ENCODE peak calls at places on chromosomes 16 and 17, in nine cellular contexts. Y, F, A, D, Z, E, K, I and U are unnamed samples. For H3K4me1, the result is how much of the 10 kb centered on the place peaks cover.

GRCh38 chr16:2753523-2754020 is 1.1 kb downstream of the SRRM2 start:
- DNase-seq in D (no peak), K (no peak), E (no peak), Y (no peak), A (peak), F (no peak), Z (no peak), I (peak), U (peak)

GRCh38 chr16:3642397-3643094 is 11.9 kb upstream of the DNASE1 start:
- DNase-seq in Y (no peak), A (no peak), F (peak), K (no peak), D (no peak), Z (peak), E (peak), I (no peak), U (peak)

GRCh38 chr17:61002316-61002736 is 324.7 kb downstream of the BCAS3 start:
- DNase-seq in F (no peak), A (no peak), E (no peak), K (no peak), I (peak), Y (no peak), D (no peak), Z (no peak), U (no peak)

GRCh38 chr17:57324646-57325045 is 68.3 kb downstream of the MSI2 start:
- DNase-seq in F (no peak), K (no peak), D (no peak), A (no peak), Y (no peak), Z (no peak), E (no peak), I (no peak), U (no peak)

GRCh38 chr17:48618366-48618896 is 3.3 kb upstream of the HOXB8 start:
- DNase-seq in E (peak), F (peak), Y (peak), A (peak), K (peak), I (peak), D (peak), Z (peak), U (peak)

GRCh38 chr17:35953720-35954119 is 10.2 kb upstream of the LYZL6 start:
- DNase-seq in E (no peak), I (no peak), F (no peak), A (no peak), Y (no peak), Z (no peak), K (no peak), D (no peak), U (no peak)

GRCh38 chr17:16877102-16877501 is 94.8 kb downstream of the TNFRSF13B start:
- DNase-seq in Y (no peak), A (no peak), I (no peak), K (no peak), D (no peak), E (no peak), Z (no peak), F (peak), U (peak)

GRCh38 chr17:21176996-21177395 is 37.0 kb downstream of the TMEM11 start:
- DNase-seq in K (no peak), A (no peak), F (peak), Y (no peak), Z (no peak), E (no peak), I (no peak), D (no peak), U (no peak)

GRCh38 chr17:6648181-6648580 is 3.2 kb downstream of the MED31 start:
- DNase-seq in K (no peak), E (no peak), D (no peak), I (peak), A (no peak), F (no peak), Z (no peak), Y (no peak), U (no peak)

GRCh38 chr17:29291163-29291752 is 2.7 kb downstream of the NUFIP2 start:
- DNase-seq in Y (no peak), I (peak), A (no peak), Z (peak), F (no peak), K (no peak), E (peak), D (no peak), U (no peak)

GRCh38 chr17:58331815-58332719 is 3.5 kb upstream of the TSPOAP1 start:
- DNase-seq in I (peak), E (peak), D (peak), Y (peak), F (peak), A (peak), K (no peak), Z (no peak), U (peak)

GRCh38 chr17:45397796-45398195 is 34.9 kb downstream of the ARHGAP27 start:
- DNase-seq in K (no peak), E (no peak), Y (no peak), Z (no peak), I (no peak), A (no peak), D (no peak), F (no peak), U (peak)

GRCh38 chr16:51465026-51465425 is 314.0 kb upstream of the SALL1 start:
- DNase-seq in F (no peak), D (no peak), Y (no peak), E (no peak), A (no peak), I (no peak), Z (no peak), K (no peak), U (no peak)

GRCh38 chr16:84084570-84085270 is 32.0 kb downstream of the MBTPS1 start:
- DNase-seq in D (no peak), Z (peak), E (peak), I (peak), K (peak), F (peak), Y (peak), A (no peak), U (peak)

GRCh38 chr17:68199837-68200688 is 47.8 kb upstream of the AMZ2 start:
- DNase-seq in Y (no peak), A (no peak), F (no peak), K (peak), Z (no peak), I (no peak), D (no peak), E (peak), U (no peak)

GRCh38 chr17:28335959-28336871 is 654 bp downstream of the TNFAIP1 start:
- DNase-seq in K (peak), A (no peak), E (peak), F (peak), I (no peak), Y (peak), Z (peak), D (peak), U (peak)

GRCh38 chr16:30903596-30903995 is 7.2 kb downstream of the CTF1 start:
- DNase-seq in F (no peak), Z (no peak), Y (no peak), K (no peak), D (no peak), E (peak), I (no peak), A (no peak), U (no peak)
- H3K4me3 ChIP-seq in F (no peak), Z (no peak), Y (no peak), K (no peak), D (no peak), E (no peak), I (no peak), A (peak), U (no peak)

DNA sequence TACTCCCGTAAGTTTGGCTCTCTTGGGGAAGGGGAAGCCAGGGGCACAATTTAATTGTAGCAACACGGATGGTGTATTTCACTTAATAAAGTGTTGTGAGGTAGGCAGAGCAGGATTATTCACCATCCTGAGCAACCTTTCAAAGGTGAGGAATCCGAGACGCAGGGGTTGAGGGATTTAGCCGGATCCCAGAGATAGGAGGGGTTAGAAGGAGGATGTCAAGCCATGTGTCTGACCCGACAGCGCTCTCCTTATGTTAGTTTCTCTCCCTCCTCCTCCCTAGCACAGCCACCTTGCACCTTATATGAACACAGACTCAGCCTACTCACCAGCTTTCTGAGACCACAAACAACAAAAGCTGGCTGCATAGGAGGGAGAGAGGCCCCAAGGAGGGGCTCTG is 35.6 kb upstream of the BCAR1 start:
- DNase-seq in Y (no peak), A (no peak), E (no peak), K (no peak), I (no peak), D (no peak), Z (no peak), F (no peak), U (no peak)
- TF ChIP-seq CTCF in Y (no peak), A (no peak), E (no peak), K (no peak), I (no peak), D (no peak), Z (no peak), F (no peak), U (no peak)

DNA sequence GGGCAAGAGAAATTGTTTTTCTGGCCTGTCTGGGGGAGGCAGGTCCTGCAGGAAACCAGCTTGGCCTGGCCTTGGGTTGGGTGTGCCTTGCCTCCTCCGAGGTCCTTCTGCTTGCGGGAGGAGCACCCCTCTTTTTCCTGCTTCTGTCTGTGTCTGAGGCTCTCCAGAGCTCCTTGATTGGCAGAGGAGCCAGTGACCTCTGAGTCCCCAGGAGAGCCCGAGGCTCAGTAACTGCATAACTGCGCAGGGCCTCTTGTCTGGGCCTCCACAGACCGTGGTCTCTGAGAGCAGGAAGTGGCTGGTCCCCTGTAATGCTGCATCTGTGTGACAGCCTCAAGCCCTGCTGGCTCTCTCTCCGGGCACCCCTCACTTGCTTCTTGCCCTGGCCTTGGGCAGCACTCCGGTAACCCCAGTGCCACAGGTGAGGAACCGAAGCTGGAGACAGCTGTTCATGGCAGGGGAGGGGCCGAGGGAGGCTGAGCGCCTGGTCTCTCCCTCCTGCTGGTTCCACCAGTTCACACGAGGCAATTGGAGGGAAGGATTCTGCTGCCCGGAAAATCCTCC is 1.6 kb downstream of the CAPN15 start:
- DNase-seq in D (no peak), K (peak), Y (no peak), A (no peak), Z (no peak), I (no peak), E (peak), F (no peak), U (no peak)
- H3K4me1 ChIP-seq in D (under half), K (under half), Y (under half), A (half or more), Z (under half), I (under half), E (under half), F (under half), U (half or more)

DNA sequence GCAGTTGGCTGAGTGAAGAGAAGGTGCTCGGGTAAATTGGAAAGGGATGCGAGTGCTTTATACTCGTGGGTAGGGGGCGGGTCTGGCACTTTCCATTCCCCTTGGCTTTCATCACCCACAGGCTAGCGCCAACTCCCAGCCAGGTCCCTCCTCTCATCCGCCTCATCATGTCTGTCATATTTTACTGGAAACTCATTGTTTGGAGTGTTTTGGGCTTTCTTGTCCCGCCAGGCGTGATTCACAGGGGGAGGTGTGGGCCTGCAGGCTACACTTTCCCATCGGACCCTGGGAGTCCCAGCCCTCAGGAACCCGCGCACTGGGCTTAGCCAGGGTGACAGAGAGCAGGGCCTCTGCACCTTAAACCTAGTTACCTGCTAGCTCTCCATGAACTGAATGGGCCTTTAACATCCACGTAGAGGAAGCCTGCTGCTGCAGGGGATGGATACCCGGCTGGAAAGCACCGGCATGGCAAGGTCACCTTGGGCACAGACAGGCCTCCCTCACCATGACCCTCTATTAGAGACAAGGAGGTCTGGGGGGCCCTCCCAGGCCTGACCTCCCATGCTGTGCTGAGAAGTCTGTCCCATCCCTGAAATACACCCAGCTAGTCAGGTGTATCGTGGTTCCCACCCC is at the start of gene KRT14:
- DNase-seq in K (no peak), Z (no peak), E (no peak), F (no peak), Y (no peak), A (no peak), D (no peak), I (no peak), U (no peak)
- H3K4me3 ChIP-seq in K (no peak), Z (no peak), E (no peak), F (no peak), Y (no peak), A (no peak), D (no peak), I (no peak), U (no peak)

DNA sequence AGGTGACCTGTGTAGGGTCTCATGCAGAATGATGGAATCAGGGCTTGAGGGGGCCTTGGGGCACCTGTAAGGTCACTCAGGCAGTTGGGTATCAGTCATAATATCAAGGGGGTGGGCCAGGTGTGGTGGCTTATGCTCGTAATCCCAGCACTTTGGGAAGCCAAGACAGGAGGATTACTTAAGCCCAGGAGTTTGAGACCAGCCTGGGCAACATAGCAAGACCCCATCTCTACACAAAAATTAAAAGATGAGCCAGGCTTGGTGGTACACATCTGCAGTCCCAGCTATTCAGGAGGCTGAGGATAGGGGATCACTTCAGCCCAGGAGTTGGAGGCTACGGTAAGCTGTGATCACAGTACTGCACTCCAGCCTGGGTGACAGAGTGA is 7.5 kb downstream of the ERN2 start:
- DNase-seq in A (no peak), I (no peak), Y (no peak), F (no peak), D (no peak), K (no peak), Z (no peak), E (no peak), U (peak)
- TF ChIP-seq CTCF in A (no peak), I (no peak), Y (no peak), F (no peak), D (no peak), K (no peak), Z (no peak), E (no peak), U (no peak)

DNA sequence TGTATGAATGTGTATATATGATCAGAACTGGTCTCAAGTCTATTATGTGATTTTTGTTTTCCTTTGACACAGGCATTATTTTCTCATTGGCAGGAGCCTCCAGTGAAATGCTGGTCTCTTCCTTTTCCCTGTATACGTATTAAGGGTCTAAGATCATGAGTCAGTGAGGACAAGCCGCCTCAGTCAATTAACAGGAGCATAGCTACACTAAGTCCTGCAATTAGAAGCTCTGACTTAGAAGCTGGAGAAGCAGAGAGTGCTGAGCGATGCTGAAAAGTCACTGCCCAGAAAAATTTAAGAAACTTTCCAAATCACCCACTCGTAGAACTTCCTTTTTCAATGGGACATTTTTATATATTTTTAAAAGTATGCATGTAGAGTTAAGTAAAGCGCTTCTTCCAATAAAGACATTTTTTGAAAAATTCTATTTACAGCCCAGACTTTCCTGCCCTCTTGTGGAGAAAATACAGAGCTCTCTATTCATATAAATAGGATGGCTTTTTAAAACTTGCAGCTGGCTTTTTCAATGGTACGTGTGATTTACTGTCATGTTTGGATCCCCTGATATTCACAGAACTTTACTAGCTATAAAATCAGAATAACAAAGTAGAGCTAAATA is 70.1 kb upstream of the PSMD7 start:
- DNase-seq in Z (no peak), F (no peak), A (no peak), D (no peak), Y (no peak), K (no peak), E (no peak), I (no peak), U (no peak)
- H3K4me1 ChIP-seq in Z (under half), F (under half), A (under half), D (under half), Y (under half), K (under half), E (under half), I (under half), U (under half)

GRCh38 chr17:81097943-81098308 is 63.0 kb downstream of the BAIAP2 start:
- DNase-seq in Z (peak), I (no peak), K (no peak), D (no peak), A (no peak), E (peak), F (peak), Y (no peak), U (no peak)
- H3K4me3 ChIP-seq in Z (peak), I (no peak), K (no peak), D (no peak), A (no peak), E (no peak), F (no peak), Y (no peak), U (no peak)

GRCh38 chr16:67181346-67181745 is 2.4 kb downstream of the MATCAP1 start:
- DNase-seq in Y (peak), I (no peak), F (no peak), D (peak), E (no peak), Z (no peak), K (no peak), A (no peak), U (no peak)

GRCh38 chr16:67177743-67178699 is 5.7 kb downstream of the MATCAP1 start:
- DNase-seq in D (peak), E (peak), Y (peak), F (peak), A (no peak), K (peak), I (peak), Z (peak), U (peak)

GRCh38 chr16:67182288-67182687 is 1.5 kb downstream of the MATCAP1 start:
- DNase-seq in I (no peak), E (no peak), A (no peak), Z (no peak), F (no peak), Y (no peak), D (no peak), K (no peak), U (no peak)

GRCh38 chr16:67180166-67180565 is 3.6 kb downstream of the MATCAP1 start:
- DNase-seq in E (no peak), I (no peak), Y (peak), Z (no peak), K (no peak), A (no peak), F (no peak), D (no peak), U (no peak)

DNA sequence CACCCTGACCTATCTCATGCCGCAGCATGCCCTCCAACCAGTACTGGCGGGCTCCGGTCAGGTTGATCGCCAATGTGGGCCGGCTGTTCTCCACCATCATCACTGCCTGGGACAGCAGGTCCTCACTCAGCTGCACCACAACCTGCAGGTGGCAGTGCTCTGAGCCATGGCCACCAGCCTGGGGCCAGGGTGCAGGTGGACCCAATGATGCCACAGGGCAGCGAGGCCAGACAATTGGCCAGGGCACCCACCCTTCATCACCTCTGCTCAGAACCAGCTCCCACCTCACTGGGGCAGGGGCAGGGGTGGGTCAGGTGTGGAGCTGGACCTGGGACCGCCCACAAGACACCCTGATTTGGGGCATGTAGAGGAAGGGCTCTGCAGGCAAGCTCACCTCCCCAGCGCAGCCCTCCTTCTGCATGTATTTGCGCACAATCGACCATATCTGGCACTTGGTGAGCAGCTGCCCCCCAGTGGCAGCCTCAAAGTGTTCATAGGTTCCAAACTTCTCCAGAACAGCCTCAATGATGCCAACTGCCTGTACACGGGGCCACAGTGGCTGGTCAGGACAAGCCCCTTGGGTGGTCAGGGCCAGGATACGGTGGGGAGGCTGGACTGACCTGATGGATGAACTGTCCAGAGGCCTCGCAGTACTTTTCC is 4.2 kb downstream of the MATCAP1 start:
- DNase-seq in E (no peak), Y (peak), D (no peak), Z (no peak), I (peak), K (no peak), A (no peak), F (no peak), U (no peak)
- TF ChIP-seq CTCF in E (no peak), Y (no peak), D (no peak), Z (no peak), I (peak), K (no peak), A (no peak), F (no peak), U (no peak)